ENCODE peak calls at places on chromosomes 2 and 18, in seven cellular contexts. M is epithelial cell of esophagus, R is GM12878, W is mucosa of descending colon, B is nephron progenitor cell, U is body of pancreas, Q is AG09319. V is an unnamed sample.

GRCh38 chr2:219081096-219081495 is 20.4 kb upstream of the IHH start:
- DNase-seq in W (peak), Q (no peak), M (no peak), U (no peak), R (no peak), B (no peak), V (no peak)

GRCh38 chr2:9993490-9994165 is 42.1 kb downstream of the GRHL1 start:
- DNase-seq in B (no peak), R (no peak), Q (no peak), U (no peak), W (no peak), M (no peak), V (no peak)

GRCh38 chr2:20704886-20705285 is 37.9 kb downstream of the GDF7 start:
- DNase-seq in U (no peak), B (no peak), W (no peak), M (no peak), Q (no peak), R (no peak), V (no peak)

GRCh38 chr18:44238911-44239310 is 441.8 kb upstream of the SETBP1 start:
- DNase-seq in R (no peak), W (no peak), M (no peak), Q (no peak), U (no peak), B (no peak), V (no peak)

GRCh38 chr2:120783969-120784372 is 48.3 kb downstream of the GLI2 start:
- DNase-seq in Q (no peak), M (no peak), B (no peak), R (no peak), W (no peak), U (no peak), V (no peak)

GRCh38 chr2:63696496-63696895 is 107.7 kb downstream of the MDH1 start:
- DNase-seq in B (no peak), U (no peak), M (peak), R (no peak), W (no peak), Q (no peak), V (no peak)

GRCh38 chr18:12744103-12744502 is 41.3 kb downstream of the PSMG2 start:
- DNase-seq in Q (no peak), U (no peak), M (peak), W (no peak), B (no peak), R (no peak), V (no peak)

GRCh38 chr2:96959406-96960110 is 26.8 kb downstream of the FAM178B start:
- DNase-seq in Q (no peak), U (no peak), R (no peak), W (no peak), M (no peak), B (no peak), V (no peak)

GRCh38 chr2:70975237-70975636 is 3.2 kb upstream of the ANKRD53 start:
- DNase-seq in R (no peak), B (no peak), U (no peak), M (no peak), W (no peak), Q (no peak), V (no peak)

GRCh38 chr2:23567382-23567781 is 182.4 kb downstream of the KLHL29 start:
- DNase-seq in W (no peak), U (no peak), M (no peak), B (no peak), Q (no peak), R (no peak), V (no peak)

GRCh38 chr18:67216846-67217245 is 299.7 kb downstream of the DSEL start:
- DNase-seq in U (no peak), R (no peak), Q (no peak), M (no peak), B (no peak), W (no peak), V (no peak)

GRCh38 chr2:59790186-59791142 is 763.0 kb downstream of the BCL11A start:
- DNase-seq in R (no peak), M (no peak), U (no peak), W (no peak), B (no peak), Q (no peak), V (no peak)

DNA sequence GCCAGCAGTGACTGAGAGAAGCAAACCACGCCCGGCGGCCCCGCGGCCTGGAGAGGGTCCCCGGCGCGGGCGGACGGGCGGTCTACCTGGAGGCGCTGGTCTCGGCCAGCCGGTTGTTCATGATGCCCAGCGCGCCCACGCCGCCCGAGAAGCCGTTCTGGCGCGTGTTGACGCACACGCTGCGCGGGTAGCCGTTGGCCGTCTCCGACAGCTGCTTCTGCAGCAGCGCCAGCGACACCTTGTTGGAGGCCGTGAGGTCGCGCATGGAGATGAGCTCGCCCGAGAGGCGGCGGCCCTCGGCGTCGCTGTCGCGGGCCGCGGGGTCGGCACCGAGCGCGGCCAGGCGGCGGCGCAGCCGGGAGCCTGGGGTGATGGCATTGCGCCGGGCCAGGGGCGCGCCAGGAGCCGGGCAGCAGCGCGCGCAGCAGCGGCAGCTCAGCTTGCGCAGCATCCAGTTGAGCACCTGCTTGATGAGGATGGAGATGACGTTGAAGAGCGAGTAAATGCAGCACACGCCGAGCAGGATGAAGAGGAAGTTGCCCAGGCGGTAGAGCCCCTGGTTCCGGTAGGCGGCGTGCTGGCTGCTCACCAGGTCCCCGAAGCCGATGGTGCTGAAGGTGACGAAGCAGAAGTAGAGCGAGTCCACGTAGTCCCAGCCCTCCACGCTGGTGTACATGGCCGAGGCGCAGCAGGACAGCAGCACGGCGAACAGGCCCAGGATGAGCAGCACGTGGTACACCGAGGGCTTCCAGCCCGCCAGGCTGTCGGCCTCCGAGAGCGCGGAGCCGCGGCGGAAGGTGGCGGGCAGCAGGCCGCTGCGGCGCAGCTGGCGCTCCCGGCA is 118.1 kb downstream of the MSH2 start:
- DNase-seq in R (peak), Q (no peak), U (peak), B (peak), W (peak), M (peak), V (no peak)
- TF ChIP-seq CTCF in R (peak), Q (peak), U (no peak), B (no peak), W (no peak), M (peak), V (peak)

GRCh38 chr2:143623270-143623669 is 494.1 kb downstream of the ARHGAP15 start:
- DNase-seq in R (no peak), W (no peak), U (no peak), Q (no peak), M (no peak), B (no peak), V (no peak)
- TF ChIP-seq CTCF in R (no peak), W (no peak), U (no peak), Q (no peak), M (no peak), B (no peak), V (no peak)

DNA sequence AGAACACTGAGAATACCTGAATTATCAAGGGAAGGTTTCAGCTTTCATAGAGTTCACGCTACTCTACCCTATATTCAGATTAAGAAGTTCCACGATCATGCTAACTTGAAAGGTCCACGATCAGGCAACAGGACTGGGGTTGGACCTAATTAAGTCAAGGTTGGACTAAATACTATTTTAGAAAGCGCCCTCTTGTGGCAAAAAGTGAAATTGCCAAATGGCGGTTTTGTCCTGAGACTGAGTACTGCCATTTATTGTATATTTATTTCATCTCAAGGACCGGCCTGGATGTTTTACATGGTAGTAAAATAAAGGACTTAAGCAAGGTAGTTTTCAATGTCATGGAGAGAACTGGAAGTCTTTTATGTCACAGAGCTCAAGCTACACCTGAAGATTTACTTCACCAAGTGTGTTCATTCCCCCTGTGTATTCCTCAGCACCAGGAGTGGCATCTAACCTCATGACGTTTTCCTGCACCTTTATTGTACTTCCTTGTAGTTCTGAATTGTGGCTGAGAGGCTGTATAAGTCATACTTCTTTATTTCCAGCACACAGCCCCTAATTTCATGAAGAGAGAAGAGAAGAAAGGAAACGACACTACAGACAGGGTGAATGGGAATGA is 56.8 kb downstream of the SRD5A2 start:
- DNase-seq in B (peak), U (peak), R (no peak), W (peak), Q (peak), M (peak), V (no peak)
- TF ChIP-seq CTCF in B (peak), U (peak), R (peak), W (peak), Q (peak), M (peak), V (peak)

DNA sequence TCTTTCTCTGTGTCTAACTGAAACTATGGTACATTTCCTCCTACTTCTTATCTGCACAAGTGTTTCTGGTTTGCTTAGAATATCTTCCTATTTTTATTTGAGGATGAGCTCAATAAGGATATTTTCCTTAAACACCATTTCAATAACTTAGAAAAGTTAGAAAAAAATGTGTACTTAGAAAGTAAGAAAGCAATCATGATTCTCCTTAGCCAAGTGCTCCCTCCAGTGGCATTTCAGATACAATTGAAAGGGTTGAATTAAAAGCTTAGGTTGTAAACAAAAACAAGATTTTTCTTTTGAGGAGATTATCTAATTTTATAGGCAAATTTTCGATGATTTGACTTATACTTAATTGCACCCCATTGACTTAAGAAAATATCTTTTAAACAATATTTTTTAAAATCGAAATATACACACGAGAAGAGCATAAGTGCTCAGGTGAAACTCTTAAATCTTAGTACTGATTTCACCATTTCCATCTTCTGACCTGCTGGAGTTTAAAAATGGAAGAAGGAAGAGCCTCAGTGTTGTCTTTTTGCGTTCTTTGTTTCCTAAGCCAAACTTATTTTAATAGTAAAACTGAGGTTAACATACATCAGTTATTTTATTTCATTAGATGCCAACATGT is 26.9 kb downstream of the C18orf63 start:
- DNase-seq in B (peak), Q (peak), W (peak), M (peak), R (no peak), U (peak), V (no peak)
- TF ChIP-seq CTCF in B (peak), Q (peak), W (peak), M (peak), R (peak), U (peak), V (peak)

DNA sequence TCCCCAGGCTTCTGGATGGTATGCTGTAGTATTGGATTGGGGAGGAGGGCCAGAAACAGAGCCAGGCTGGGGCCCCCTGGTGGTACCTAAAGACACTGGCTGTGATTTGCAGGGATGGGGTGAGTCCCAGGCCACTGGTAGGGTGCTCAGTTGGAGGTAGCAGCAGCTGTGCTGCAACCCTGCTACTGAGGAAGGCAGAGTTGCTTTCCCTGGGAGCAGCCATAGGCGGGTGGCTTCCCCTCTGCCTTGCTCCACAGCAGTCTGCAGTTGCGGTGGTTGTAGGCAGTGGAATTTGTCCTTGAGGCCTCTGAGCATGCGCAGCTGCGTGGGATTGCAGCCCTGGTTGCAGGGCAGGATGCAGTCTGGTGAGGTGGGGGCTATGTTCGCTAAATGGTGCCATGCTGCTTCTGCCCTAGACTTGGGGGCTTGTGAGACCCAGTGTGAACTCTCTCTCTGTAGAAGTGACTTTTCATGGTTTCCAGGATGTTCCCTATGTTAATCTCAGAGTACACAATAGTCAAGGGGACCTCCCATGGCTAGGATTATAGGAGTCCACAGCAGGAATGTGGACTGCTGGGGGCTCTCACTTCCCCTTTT is 443.5 kb downstream of the XIRP2 start:
- DNase-seq in B (peak), W (no peak), R (no peak), M (no peak), Q (no peak), U (no peak), V (no peak)
- TF ChIP-seq CTCF in B (peak), W (no peak), R (peak), M (no peak), Q (no peak), U (no peak), V (peak)

GRCh38 chr18:61955644-61956043 is 62.8 kb upstream of the RNF152 start:
- DNase-seq in Q (no peak), B (no peak), W (no peak), R (peak), M (no peak), U (no peak), V (no peak)

GRCh38 chr18:61953641-61954040 is 60.8 kb upstream of the RNF152 start:
- DNase-seq in U (no peak), R (no peak), W (no peak), Q (no peak), M (no peak), B (no peak), V (no peak)

GRCh38 chr18:61953161-61953560 is 60.4 kb upstream of the RNF152 start:
- DNase-seq in B (no peak), W (no peak), R (no peak), U (no peak), M (no peak), Q (no peak), V (no peak)

GRCh38 chr18:61954347-61954746 is 61.5 kb upstream of the RNF152 start:
- DNase-seq in W (no peak), U (no peak), R (no peak), B (no peak), Q (no peak), M (no peak), V (no peak)

DNA sequence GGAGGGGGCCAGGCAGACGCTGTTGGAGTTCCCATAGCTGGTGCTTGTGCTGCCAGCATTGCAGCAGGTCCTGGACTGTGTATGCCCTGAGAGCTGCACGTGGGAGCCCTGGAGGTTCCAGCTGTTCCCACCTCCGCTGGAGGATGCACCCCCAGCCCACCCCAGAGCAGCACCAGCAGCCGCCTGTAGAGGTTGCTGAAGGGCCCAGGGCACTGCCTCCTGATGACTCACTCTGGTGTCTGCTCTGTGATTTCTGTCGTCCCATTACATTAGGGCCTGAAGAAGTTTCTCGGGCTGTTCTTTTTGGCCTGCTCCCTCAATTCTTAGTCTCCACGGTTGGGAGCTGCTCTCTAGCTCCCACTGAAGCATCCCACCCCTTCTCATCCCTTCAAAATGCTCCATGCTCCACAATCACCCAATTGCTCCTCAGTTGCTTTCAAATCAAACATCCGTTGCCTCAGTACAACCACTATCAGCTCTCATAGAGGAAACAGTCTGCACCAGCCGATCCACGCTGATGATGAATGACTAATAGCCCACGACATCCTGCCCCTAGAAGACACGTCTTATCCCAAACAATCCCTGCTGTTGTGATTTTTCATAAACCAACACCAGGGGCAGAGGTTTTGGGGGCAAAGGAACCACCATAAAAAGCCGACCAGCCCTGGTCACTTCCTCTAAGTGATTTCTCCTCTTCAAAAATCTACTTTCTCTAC is 65.2 kb upstream of the RNF152 start:
- DNase-seq in M (peak), U (no peak), W (no peak), R (no peak), B (no peak), Q (no peak), V (no peak)
- TF ChIP-seq CTCF in M (peak), U (no peak), W (no peak), R (no peak), B (no peak), Q (no peak), V (peak)

GRCh38 chr2:235803028-235803427 is 309.2 kb downstream of the AGAP1 start:
- DNase-seq in W (no peak), Q (no peak), M (peak), B (no peak), U (no peak), R (no peak), V (no peak)
- TF ChIP-seq CTCF in W (no peak), Q (peak), M (no peak), B (no peak), U (no peak), R (no peak), V (no peak)